ENCODE peak calls at places on chromosomes 12 and 14, in seven cellular contexts. E, D, Z, N, O, B and I are unnamed samples.

GRCh38 chr12:24499151-24500146 is 449.5 kb downstream of the BCAT1 start:
- DNase-seq in E (no peak), D (no peak), Z (no peak), N (no peak), O (no peak), B (no peak), I (no peak)

GRCh38 chr14:91326514-91326832 is 82.0 kb upstream of the GPR68 start:
- DNase-seq in E (no peak), D (no peak), Z (no peak), N (no peak), O (no peak), B (no peak), I (no peak)

GRCh38 chr12:60834806-60835205 is 1239.0 kb downstream of the SLC16A7 start:
- DNase-seq in E (no peak), D (no peak), Z (no peak), N (no peak), O (no peak), B (no peak), I (no peak)

GRCh38 chr14:101232340-101233015 is 328.8 kb upstream of the DIO3 start:
- DNase-seq in E (no peak), D (no peak), Z (no peak), N (peak), O (no peak), B (no peak), I (no peak)

GRCh38 chr14:35155962-35156361 is 33.6 kb downstream of the PRORP start:
- DNase-seq in E (no peak), D (no peak), Z (peak), N (no peak), O (no peak), B (no peak), I (no peak)

GRCh38 chr12:54641089-54641488 is 6.4 kb upstream of the LACRT start:
- DNase-seq in E (no peak), D (no peak), Z (no peak), N (no peak), O (no peak), B (no peak), I (no peak)

GRCh38 chr14:88380405-88380804 is 5.1 kb upstream of the SPATA7 start:
- DNase-seq in E (no peak), D (no peak), Z (peak), N (no peak), O (no peak), B (no peak), I (no peak)

GRCh38 chr12:125249932-125250331 is 184.7 kb downstream of the AACS start:
- DNase-seq in E (no peak), D (no peak), Z (no peak), N (no peak), O (no peak), B (no peak), I (no peak)

GRCh38 chr14:92515510-92516343 is 2.1 kb downstream of the RIN3 start:
- DNase-seq in E (no peak), D (no peak), Z (no peak), N (peak), O (no peak), B (no peak), I (no peak)

GRCh38 chr12:90299121-90299520 is 590.5 kb upstream of the ATP2B1 start:
- DNase-seq in E (no peak), D (no peak), Z (no peak), N (no peak), O (no peak), B (no peak), I (no peak)

GRCh38 chr12:133129368-133130037 is 571 bp downstream of the ZNF891 start:
- DNase-seq in E (no peak), D (peak), Z (no peak), N (no peak), O (no peak), B (no peak), I (no peak)

GRCh38 chr12:93204896-93205295 is 172.8 kb upstream of the NUDT4 start:
- DNase-seq in E (no peak), D (no peak), Z (no peak), N (no peak), O (no peak), B (no peak), I (no peak)

GRCh38 chr12:118781692-118782091 is 199.6 kb upstream of the SRRM4 start:
- DNase-seq in E (no peak), D (no peak), Z (no peak), N (no peak), O (no peak), B (no peak), I (no peak)

GRCh38 chr14:94831085-94831484 is 61.2 kb upstream of the GSC start:
- DNase-seq in E (no peak), D (no peak), Z (no peak), N (no peak), O (no peak), B (no peak), I (no peak)

GRCh38 chr14:99229654-99230215 is 42.3 kb downstream of the BCL11B start:
- DNase-seq in E (no peak), D (no peak), Z (no peak), N (peak), O (no peak), B (no peak), I (no peak)

GRCh38 chr12:70048521-70049245 is 194.6 kb upstream of the CNOT2 start:
- DNase-seq in E (no peak), D (no peak), Z (no peak), N (no peak), O (peak), B (no peak), I (no peak)

GRCh38 chr14:39339003-39339402 is 93.2 kb downstream of the FBXO33 start:
- DNase-seq in E (no peak), D (no peak), Z (no peak), N (no peak), O (no peak), B (no peak), I (no peak)

GRCh38 chr12:107318804-107319535 is 225.6 kb upstream of the CRY1 start:
- DNase-seq in E (no peak), D (no peak), Z (peak), N (peak), O (peak), B (no peak), I (no peak)

GRCh38 chr14:51562816-51563215 is 88.9 kb upstream of the FRMD6 start:
- DNase-seq in E (no peak), D (no peak), Z (peak), N (no peak), O (no peak), B (no peak), I (no peak)

GRCh38 chr14:99378782-99379214 is 101.9 kb downstream of the SETD3 start:
- DNase-seq in E (no peak), D (no peak), Z (peak), N (no peak), O (peak), B (no peak), I (no peak)

GRCh38 chr12:12088761-12089160 is 18.0 kb downstream of the BCL2L14 start:
- DNase-seq in E (no peak), D (no peak), Z (no peak), N (no peak), O (no peak), B (no peak), I (no peak)

GRCh38 chr14:72606879-72607278 is 287.0 kb downstream of the DPF3 start:
- DNase-seq in E (no peak), D (no peak), Z (no peak), N (no peak), O (no peak), B (no peak), I (no peak)

GRCh38 chr12:32032205-32032810 is 73.1 kb downstream of the RESF1 start:
- DNase-seq in E (no peak), D (no peak), Z (no peak), N (no peak), O (no peak), B (no peak), I (peak)

GRCh38 chr12:14827043-14827442 is 13.1 kb upstream of the SMCO3 start:
- DNase-seq in E (no peak), D (no peak), Z (no peak), N (no peak), O (no peak), B (no peak), I (no peak)

GRCh38 chr12:32651151-32651955 is 27.7 kb upstream of the DNM1L start:
- DNase-seq in E (no peak), D (no peak), Z (no peak), N (no peak), O (no peak), B (no peak), I (no peak)

GRCh38 chr12:88432536-88433462 is 147.5 kb downstream of the KITLG start:
- DNase-seq in E (peak), D (no peak), Z (no peak), N (no peak), O (no peak), B (peak), I (no peak)

GRCh38 chr12:28698541-28698940 is 450.5 kb upstream of the FAR2 start:
- DNase-seq in E (no peak), D (no peak), Z (no peak), N (no peak), O (no peak), B (no peak), I (no peak)

GRCh38 chr12:9064815-9065606 is 50.7 kb downstream of the A2M start:
- DNase-seq in E (peak), D (peak), Z (peak), N (peak), O (peak), B (peak), I (no peak)

GRCh38 chr12:11880424-11880823 is 190.3 kb upstream of the BCL2L14 start:
- DNase-seq in E (no peak), D (no peak), Z (no peak), N (no peak), O (no peak), B (no peak), I (no peak)

GRCh38 chr12:109497675-109498074 is 20.2 kb downstream of the UBE3B start:
- DNase-seq in E (no peak), D (no peak), Z (no peak), N (no peak), O (no peak), B (no peak), I (no peak)

GRCh38 chr14:73250317-73250713 is 13.0 kb downstream of the PAPLN start:
- DNase-seq in E (no peak), D (no peak), Z (no peak), N (no peak), O (no peak), B (no peak), I (no peak)

GRCh38 chr12:126770188-126770587 is 1496.8 kb upstream of the TMEM132C start:
- DNase-seq in E (no peak), D (no peak), Z (no peak), N (no peak), O (no peak), B (no peak), I (no peak)

GRCh38 chr12:126773012-126773411 is 1494.0 kb upstream of the TMEM132C start:
- DNase-seq in E (no peak), D (no peak), Z (no peak), N (no peak), O (no peak), B (no peak), I (no peak)

GRCh38 chr12:126772171-126772864 is 1494.7 kb upstream of the TMEM132C start:
- DNase-seq in E (no peak), D (no peak), Z (peak), N (peak), O (peak), B (no peak), I (no peak)

GRCh38 chr12:126776047-126776446 is 1490.9 kb upstream of the TMEM132C start:
- DNase-seq in E (no peak), D (no peak), Z (no peak), N (no peak), O (no peak), B (no peak), I (no peak)

GRCh38 chr12:126773491-126773890 is 1493.5 kb upstream of the TMEM132C start:
- DNase-seq in E (no peak), D (no peak), Z (no peak), N (no peak), O (no peak), B (no peak), I (no peak)
- TF ChIP-seq CTCF in E (no peak), D (no peak), Z (no peak), N (no peak), O (no peak), B (no peak), I (no peak)

DNA sequence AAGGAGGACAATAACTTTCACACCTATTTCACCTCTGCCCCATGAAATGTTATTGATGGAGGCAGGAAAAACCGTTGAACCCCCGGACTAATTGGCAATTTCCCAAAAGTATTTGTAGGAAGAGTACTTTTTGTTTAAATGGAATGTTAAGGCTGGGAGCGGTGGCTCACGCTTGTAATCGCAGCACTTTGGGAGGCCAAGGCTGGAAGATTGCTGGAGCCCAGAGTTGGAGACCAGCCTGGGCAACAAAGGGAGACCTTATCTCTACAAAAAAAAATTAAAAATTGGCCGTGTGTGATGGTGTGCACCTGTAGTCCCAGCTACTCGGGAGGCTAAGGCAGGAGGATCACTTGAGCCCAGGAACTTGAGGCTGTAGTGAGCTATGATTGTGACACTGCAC is 26.0 kb upstream of the SPTLC2 start:
- DNase-seq in E (no peak), D (no peak), Z (no peak), N (no peak), O (no peak), B (no peak), I (no peak)
- H3K4me3 ChIP-seq in E (peak), D (peak), Z (no peak), N (peak), O (peak), B (peak), I (no peak)

GRCh38 chr14:23006544-23007419 is 3.2 kb downstream of the C14orf93 start:
- DNase-seq in E (peak), D (peak), Z (peak), N (peak), O (peak), B (peak), I (peak)
- TF ChIP-seq POLR2A in E (peak), D (peak), Z (peak), N (peak), O (peak), B (no peak), I (no peak)

GRCh38 chr12:53234236-53234635 is 2.2 kb upstream of the RARG start:
- DNase-seq in E (no peak), D (no peak), Z (no peak), N (no peak), O (peak), B (no peak), I (no peak)

GRCh38 chr12:53235164-53235563 is 3.2 kb upstream of the RARG start:
- DNase-seq in E (no peak), D (no peak), Z (no peak), N (no peak), O (no peak), B (no peak), I (no peak)

GRCh38 chr12:53232641-53233538 is 881 bp upstream of the RARG start:
- DNase-seq in E (peak), D (no peak), Z (peak), N (peak), O (peak), B (peak), I (peak)

GRCh38 chr12:53231859-53232640 is at the start of gene RARG:
- DNase-seq in E (peak), D (no peak), Z (peak), N (peak), O (peak), B (peak), I (peak)

DNA sequence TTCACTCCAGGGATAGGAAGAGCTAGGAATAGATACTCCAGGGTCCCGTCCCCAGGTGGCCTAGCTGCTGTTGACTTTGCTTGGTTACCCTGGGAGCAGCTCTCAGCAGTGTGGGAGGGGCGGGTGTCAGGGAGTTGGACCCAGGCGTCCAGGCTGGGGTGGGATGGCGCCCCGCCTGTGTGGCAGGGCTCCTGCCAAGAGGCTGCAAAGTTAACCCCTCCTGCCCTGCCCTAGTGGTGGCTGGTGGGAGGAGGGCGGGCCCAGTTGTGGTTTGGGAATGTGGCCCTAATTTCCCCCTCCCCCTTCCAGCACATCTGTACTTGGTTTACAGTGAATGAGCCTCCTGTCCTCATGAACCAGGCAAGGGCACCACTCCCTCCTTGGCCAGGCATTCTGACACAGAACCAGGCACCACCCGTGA is 1.7 kb upstream of the RARG start:
- DNase-seq in E (no peak), D (no peak), Z (no peak), N (no peak), O (no peak), B (no peak), I (no peak)
- TF ChIP-seq CTCF in E (no peak), D (no peak), Z (no peak), N (no peak), O (no peak), B (no peak), I (no peak)

DNA sequence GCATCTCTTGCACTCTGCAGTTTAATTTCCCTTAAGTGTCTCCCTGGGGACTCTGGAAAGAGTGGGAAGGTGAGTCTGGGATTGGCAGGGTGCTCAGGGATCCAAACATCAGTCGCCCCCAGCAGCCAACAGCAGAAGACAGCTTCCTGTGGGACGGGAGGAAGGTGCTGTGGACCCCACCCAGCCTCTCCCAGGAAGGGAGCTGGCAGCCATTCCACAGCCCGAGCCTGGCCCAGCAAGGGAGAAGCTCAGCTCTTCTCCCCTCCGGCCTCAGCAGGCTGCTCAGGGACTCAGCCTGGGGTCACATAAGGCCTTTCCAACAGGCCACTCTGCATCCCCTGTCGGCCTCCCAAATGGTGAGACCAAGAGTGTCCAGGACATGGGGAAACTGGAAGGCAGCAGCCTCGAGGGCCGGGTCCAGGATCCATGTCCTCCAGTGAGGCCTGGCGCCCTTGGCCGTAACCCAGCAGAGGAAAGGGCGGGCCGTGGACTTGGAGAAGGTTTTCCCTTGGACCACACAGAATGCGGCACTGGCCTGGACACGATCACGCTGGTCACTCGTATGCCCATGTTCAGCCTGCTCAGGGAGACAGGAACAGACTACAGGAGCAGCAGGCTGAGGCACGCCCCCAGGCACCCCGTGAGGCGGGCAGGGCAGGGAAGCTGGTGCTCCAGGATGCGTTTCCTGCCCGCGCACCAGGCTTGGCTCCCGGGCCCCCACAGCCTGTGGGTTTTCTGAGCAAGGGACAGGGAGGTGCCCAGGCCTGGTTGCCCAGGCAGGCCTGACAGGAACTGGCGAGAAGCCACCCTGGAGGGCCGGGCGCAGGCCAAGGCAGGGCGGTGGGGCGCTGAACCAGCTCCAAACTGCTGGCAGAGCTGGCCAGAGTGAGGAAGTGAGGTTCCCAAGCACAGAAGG is 3.5 kb downstream of the XRCC3 start:
- DNase-seq in E (no peak), D (no peak), Z (no peak), N (no peak), O (peak), B (peak), I (no peak)
- H3K4me3 ChIP-seq in E (no peak), D (no peak), Z (no peak), N (no peak), O (no peak), B (no peak), I (no peak)

GRCh38 chr12:94795053-94795452 is 144.7 kb upstream of the TMCC3 start:
- DNase-seq in E (no peak), D (no peak), Z (no peak), N (no peak), O (no peak), B (no peak), I (no peak)
- TF ChIP-seq POLR2A in E (no peak), D (no peak), Z (no peak), N (no peak), O (no peak), B (no peak), I (no peak)

DNA sequence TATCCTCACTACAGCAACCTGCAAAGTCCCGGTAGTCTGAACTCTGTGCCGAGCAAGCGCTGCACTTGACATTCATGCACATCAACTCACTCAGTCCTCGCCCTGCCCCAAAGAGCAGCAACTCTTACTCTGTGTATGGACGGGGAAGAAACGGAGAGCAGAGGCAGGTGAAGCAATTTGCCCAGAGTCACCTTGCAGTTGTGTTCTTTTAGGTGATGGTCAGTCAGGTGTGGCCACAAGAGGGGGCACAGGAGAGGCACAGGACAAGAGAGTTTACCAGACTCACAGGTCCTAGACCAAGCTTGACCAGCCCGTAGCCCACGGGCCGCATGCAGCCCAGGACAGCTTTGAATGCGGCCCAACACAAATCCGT is 39.1 kb downstream of the TSPAN11 start:
- DNase-seq in E (no peak), D (no peak), Z (peak), N (no peak), O (no peak), B (no peak), I (no peak)
- TF ChIP-seq CTCF in E (no peak), D (no peak), Z (no peak), N (no peak), O (no peak), B (no peak), I (no peak)

DNA sequence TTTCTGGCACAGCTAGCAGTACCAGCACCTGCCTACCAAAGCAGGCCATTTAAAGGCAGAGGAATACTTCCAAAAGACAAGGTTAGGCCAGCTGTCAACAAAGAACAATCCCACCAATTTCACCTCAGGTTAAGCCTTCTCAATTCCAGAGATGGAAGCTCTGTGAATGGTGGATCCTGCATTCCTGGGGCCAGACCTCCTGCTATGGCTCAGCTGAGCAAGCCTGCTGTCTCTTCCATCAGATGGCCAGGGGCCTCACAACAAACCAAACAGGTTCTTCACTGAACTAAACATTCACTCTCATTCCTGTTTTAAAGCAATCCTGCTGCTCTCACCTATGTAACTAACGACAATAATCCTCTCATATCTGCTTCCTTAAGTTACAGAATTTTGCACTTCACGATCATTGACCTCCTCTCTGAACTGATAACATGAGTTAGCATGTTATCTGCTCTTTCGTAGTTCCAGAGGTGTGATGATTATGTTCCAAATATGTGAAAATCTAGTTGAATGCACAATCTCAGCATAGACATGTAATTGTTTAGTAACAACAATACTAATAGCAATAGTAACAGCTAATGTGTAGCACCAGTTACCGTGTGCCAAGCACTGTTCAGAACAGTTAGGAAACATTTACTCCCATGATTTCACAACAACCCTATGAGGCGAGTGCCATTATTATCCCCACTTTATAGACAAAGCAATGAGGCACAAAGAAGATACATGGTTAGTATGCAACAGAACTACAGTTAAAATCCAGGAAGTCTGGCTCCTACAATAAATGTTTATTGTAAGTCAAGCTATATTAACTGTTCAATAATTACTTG is 73.2 kb downstream of the SLC2A13 start:
- DNase-seq in E (no peak), D (no peak), Z (no peak), N (no peak), O (no peak), B (no peak), I (no peak)
- H3K4me3 ChIP-seq in E (no peak), D (no peak), Z (no peak), N (no peak), O (no peak), B (no peak), I (no peak)